ENCODE peak calls at places on chromosomes 1 and 21, in seven cellular contexts. A is naive thymus-derived CD4-positive, alpha-beta T cell; B is right cardiac atrium; L is neuronal stem cell; W is adipocyte; O is tibial artery; V is breast epithelium. Z is an unnamed sample. For H3K27me3, the result is how much of the 10 kb centered on the place peaks cover.

GRCh38 chr1:209768354-209768774 is 12.5 kb downstream of the TRAF3IP3 start:
- DNase-seq in A (peak), B (no peak), L (no peak), W (no peak), O (no peak), V (no peak), Z (no peak)

GRCh38 chr21:37829447-37829846 is 86.8 kb downstream of the KCNJ6 start:
- DNase-seq in A (no peak), B (no peak), L (no peak), W (peak), O (no peak), V (no peak), Z (no peak)

GRCh38 chr1:180151508-180151907 is 3.2 kb upstream of the QSOX1 start:
- DNase-seq in A (no peak), B (no peak), L (no peak), W (peak), O (no peak), V (no peak), Z (no peak)

GRCh38 chr1:216528816-216529215 is 105.6 kb upstream of the USH2A start:
- DNase-seq in A (no peak), B (no peak), L (no peak), W (no peak), O (no peak), V (no peak), Z (peak)

GRCh38 chr1:184950209-184950608 is 24.1 kb downstream of the NIBAN1 start:
- DNase-seq in A (no peak), B (no peak), L (no peak), W (no peak), O (no peak), V (no peak), Z (no peak)

GRCh38 chr1:152999818-153000217 is 1.7 kb upstream of the SPRR3 start:
- DNase-seq in A (no peak), B (no peak), L (no peak), W (no peak), O (no peak), V (no peak), Z (no peak)

GRCh38 chr1:153629971-153630370 is 1.7 kb downstream of the S100A1 start:
- DNase-seq in A (no peak), B (no peak), L (no peak), W (peak), O (peak), V (no peak), Z (no peak)

GRCh38 chr1:202953412-202953811 is 4.7 kb downstream of the ADIPOR1 start:
- DNase-seq in A (no peak), B (no peak), L (no peak), W (no peak), O (no peak), V (no peak), Z (no peak)

GRCh38 chr1:204025917-204026709 is 46.8 kb upstream of the SOX13 start:
- DNase-seq in A (no peak), B (no peak), L (peak), W (no peak), O (no peak), V (no peak), Z (no peak)

GRCh38 chr1:74065081-74065480 is 132.9 kb downstream of the LRRIQ3 start:
- DNase-seq in A (no peak), B (no peak), L (no peak), W (no peak), O (no peak), V (no peak), Z (no peak)

GRCh38 chr1:32703479-32704291 is 1.1 kb upstream of the SYNC start:
- DNase-seq in A (no peak), B (peak), L (no peak), W (peak), O (peak), V (peak), Z (no peak)

GRCh38 chr1:29711582-29712274 is 475.4 kb downstream of the PTPRU start:
- DNase-seq in A (no peak), B (no peak), L (no peak), W (peak), O (no peak), V (no peak), Z (no peak)

GRCh38 chr1:63316540-63316939 is 5.8 kb upstream of the FOXD3 start:
- DNase-seq in A (no peak), B (no peak), L (no peak), W (no peak), O (no peak), V (no peak), Z (no peak)

GRCh38 chr1:201557572-201557958 is 18.6 kb downstream of the NAV1 start:
- DNase-seq in A (no peak), B (no peak), L (no peak), W (peak), O (no peak), V (no peak), Z (no peak)

GRCh38 chr1:159239551-159240220 is 35.0 kb downstream of the ACKR1 start:
- DNase-seq in A (no peak), B (no peak), L (no peak), W (no peak), O (no peak), V (no peak), Z (no peak)

GRCh38 chr1:85142753-85143152 is 58.1 kb downstream of the SYDE2 start:
- DNase-seq in A (no peak), B (peak), L (no peak), W (no peak), O (no peak), V (peak), Z (no peak)
- H3K27me3 ChIP-seq in A (under half), B (under half), L (under half), W (under half), O (under half), V (under half), Z (under half)

GRCh38 chr21:34992736-34993135 is 56.4 kb downstream of the RUNX1 start:
- DNase-seq in A (no peak), B (peak), L (no peak), W (no peak), O (peak), V (peak), Z (no peak)

GRCh38 chr21:34992180-34992579 is 56.9 kb downstream of the RUNX1 start:
- DNase-seq in A (no peak), B (no peak), L (no peak), W (no peak), O (no peak), V (no peak), Z (no peak)

GRCh38 chr21:34991366-34991967 is 57.6 kb downstream of the RUNX1 start:
- DNase-seq in A (no peak), B (no peak), L (no peak), W (no peak), O (no peak), V (no peak), Z (no peak)

GRCh38 chr21:34989337-34990151 is 59.6 kb downstream of the RUNX1 start:
- DNase-seq in A (no peak), B (no peak), L (no peak), W (peak), O (no peak), V (no peak), Z (no peak)

DNA sequence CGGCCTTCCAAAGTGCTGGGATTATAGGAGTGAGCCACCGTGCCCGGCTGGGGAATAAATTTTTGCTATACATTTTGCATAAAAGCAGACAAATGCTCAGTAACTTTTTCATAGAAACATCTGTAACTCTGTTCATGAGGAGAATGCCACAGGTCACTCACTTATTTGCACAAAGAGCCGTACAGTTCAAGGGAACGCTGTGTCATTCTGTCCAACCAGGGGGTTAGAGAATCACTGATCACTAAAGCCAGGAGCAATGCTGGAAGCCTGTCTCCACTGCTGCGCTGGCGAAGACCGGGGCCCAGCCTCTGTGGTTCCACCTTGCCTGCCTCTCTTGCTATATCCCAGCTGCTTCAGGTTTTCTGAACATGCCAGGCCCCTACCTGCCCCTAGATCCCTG is 58.3 kb downstream of the RUNX1 start:
- DNase-seq in A (no peak), B (no peak), L (no peak), W (no peak), O (no peak), V (no peak), Z (no peak)
- H3K27me3 ChIP-seq in A (under half), B (under half), L (under half), W (under half), O (under half), V (under half), Z (under half)

DNA sequence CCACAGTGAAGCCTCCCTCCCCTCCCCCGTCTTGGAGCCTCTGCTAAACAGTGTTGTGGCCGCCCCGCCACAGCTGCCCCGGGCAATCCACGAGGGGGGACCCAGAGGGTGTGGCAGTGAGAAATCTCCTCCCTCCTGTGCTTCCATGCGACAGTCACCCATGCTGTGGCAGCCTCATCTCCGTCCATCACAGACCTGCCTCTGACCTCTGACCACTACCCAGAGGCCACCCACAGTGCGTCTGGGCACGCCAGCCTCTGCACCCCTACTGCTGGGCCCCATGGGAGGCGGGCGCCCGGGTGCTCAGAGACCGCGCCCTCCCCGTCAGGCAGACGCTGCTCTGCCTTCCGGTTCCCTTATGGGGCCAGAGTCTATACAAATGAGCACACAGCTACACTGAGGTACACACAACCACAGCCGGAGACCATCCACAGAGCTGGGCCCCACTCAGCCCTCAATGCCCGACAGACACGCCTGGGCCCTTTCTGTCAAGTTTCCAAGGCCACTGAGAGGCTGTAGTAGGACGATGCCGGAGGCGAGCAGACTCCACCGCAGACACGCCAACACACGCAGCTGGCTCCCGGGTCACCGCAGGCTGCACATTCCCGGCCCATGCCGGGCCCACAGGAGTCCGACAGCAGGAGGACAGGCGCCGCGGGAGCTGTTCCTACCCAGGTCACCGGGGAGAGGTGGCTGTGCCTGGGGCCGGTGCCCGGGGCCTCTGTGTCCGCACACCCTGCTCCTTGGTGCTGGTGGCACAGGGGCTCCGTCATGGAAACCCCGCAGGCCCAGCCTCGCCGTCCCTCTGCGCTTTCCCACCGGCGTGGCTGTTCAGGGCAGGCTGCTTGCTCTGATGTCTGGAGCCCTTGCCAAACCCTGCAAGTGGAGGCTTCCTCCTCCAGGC is 23.9 kb upstream of the TMEM52 start:
- DNase-seq in A (no peak), B (no peak), L (no peak), W (no peak), O (no peak), V (no peak), Z (no peak)
- H3K27me3 ChIP-seq in A (under half), B (under half), L (under half), W (under half), O (half or more), V (under half), Z (under half)

GRCh38 chr1:115036814-115037535 is 7.3 kb downstream of the TSHB start:
- DNase-seq in A (no peak), B (no peak), L (no peak), W (no peak), O (no peak), V (no peak), Z (peak)

GRCh38 chr1:115040501-115040900 is 10.9 kb downstream of the TSHB start:
- DNase-seq in A (no peak), B (no peak), L (no peak), W (no peak), O (no peak), V (no peak), Z (no peak)

GRCh38 chr1:115031595-115031994 is 2.0 kb downstream of the TSHB start:
- DNase-seq in A (no peak), B (no peak), L (no peak), W (peak), O (no peak), V (no peak), Z (no peak)

GRCh38 chr1:115035652-115036051 is 6.0 kb downstream of the TSHB start:
- DNase-seq in A (no peak), B (no peak), L (no peak), W (no peak), O (no peak), V (no peak), Z (no peak)
- H3K27me3 ChIP-seq in A (under half), B (under half), L (under half), W (under half), O (under half), V (under half), Z (under half)

GRCh38 chr1:3601743-3602142 is 9.6 kb downstream of the MEGF6 start:
- DNase-seq in A (no peak), B (no peak), L (no peak), W (no peak), O (no peak), V (no peak), Z (no peak)
- H3K27me3 ChIP-seq in A (under half), B (under half), L (under half), W (half or more), O (under half), V (under half), Z (under half)

GRCh38 chr1:91798241-91798648 is 87.7 kb downstream of the TGFBR3 start:
- DNase-seq in A (no peak), B (no peak), L (no peak), W (no peak), O (no peak), V (no peak), Z (no peak)
- H3K27me3 ChIP-seq in A (under half), B (under half), L (under half), W (under half), O (under half), V (under half), Z (under half)